ENCODE peak calls at places on chromosome 20, in five cellular contexts. S is H1, H is NT2/D1, L is HepG2, R is GM12878. P is an unnamed sample.

GRCh38 chr20:42610070-42610469 is 579.6 kb downstream of the PTPRT start:
- DNase-seq in L (no peak), H (no peak), R (no peak), S (no peak), P (no peak)

GRCh38 chr20:14155361-14155760 is 160.0 kb downstream of the MACROD2 start:
- DNase-seq in S (no peak), L (no peak), H (no peak), R (no peak), P (no peak)

GRCh38 chr20:48754269-48754668 is 73.5 kb downstream of the PREX1 start:
- DNase-seq in L (no peak), H (no peak), R (no peak), S (no peak), P (no peak)

GRCh38 chr20:11020712-11021111 is 346.9 kb upstream of the JAG1 start:
- DNase-seq in S (no peak), R (no peak), H (no peak), L (no peak), P (no peak)

GRCh38 chr20:8505817-8506216 is 373.8 kb downstream of the PLCB1 start:
- DNase-seq in H (no peak), S (no peak), R (no peak), L (no peak), P (no peak)

GRCh38 chr20:56788041-56788670 is 159.1 kb downstream of the TFAP2C start:
- DNase-seq in S (no peak), L (peak; percentile 94), R (no peak), H (no peak), P (no peak)

GRCh38 chr20:12764053-12764452 is 244.7 kb upstream of the SPTLC3 start:
- DNase-seq in R (no peak), S (no peak), H (no peak), L (no peak), P (no peak)

GRCh38 chr20:45946149-45946970 is 11.9 kb downstream of the PCIF1 start:
- DNase-seq in L (peak; percentile 97), H (no peak), R (no peak), S (no peak), P (no peak)

GRCh38 chr20:46323557-46323956 is 15.3 kb upstream of the CDH22 start:
- DNase-seq in S (no peak), H (no peak), L (no peak), R (no peak), P (no peak)

GRCh38 chr20:57387463-57387862 is 3.7 kb upstream of the RBM38 start:
- DNase-seq in R (no peak), S (no peak), H (no peak), L (no peak), P (no peak)

GRCh38 chr20:63648190-63648589 is 5.0 kb downstream of the STMN3 start:
- DNase-seq in S (no peak), L (no peak), H (no peak), R (no peak), P (no peak)

GRCh38 chr20:32354592-32355416 is 3.3 kb upstream of the ASXL1 start:
- DNase-seq in L (peak; percentile 93), S (no peak), H (no peak), R (peak; percentile 59), P (no peak)

GRCh38 chr20:1816384-1817381 is 78.5 kb upstream of the SIRPA start:
- DNase-seq in S (no peak), H (no peak), R (no peak), L (no peak), P (no peak)

GRCh38 chr20:59765599-59766177 is 161.3 kb downstream of the PHACTR3 start:
- DNase-seq in H (no peak), R (no peak), S (no peak), L (no peak), P (no peak)

GRCh38 chr20:47365023-47365764 is 8.7 kb upstream of the ZMYND8 start:
- DNase-seq in L (no peak), R (no peak), H (no peak), S (no peak), P (no peak)

GRCh38 chr20:1267809-1268374 is 1.8 kb downstream of the SNPH start:
- DNase-seq in L (no peak), H (no peak), S (no peak), R (no peak), P (no peak)

GRCh38 chr20:56893206-56893605 is 264.1 kb downstream of the TFAP2C start:
- DNase-seq in H (no peak), S (no peak), R (no peak), L (no peak), P (no peak)

GRCh38 chr20:9093203-9093962 is 24.5 kb downstream of the PLCB4 start:
- DNase-seq in S (no peak), L (no peak), R (no peak), H (no peak), P (peak; percentile 9)

GRCh38 chr20:41889125-41889870 is 271.1 kb upstream of the CHD6 start:
- DNase-seq in S (no peak), L (peak; percentile 18), H (no peak), R (no peak), P (no peak)

GRCh38 chr20:61979090-61979489 is 86.6 kb downstream of the TAF4 start:
- DNase-seq in L (no peak), S (no peak), R (no peak), H (no peak), P (no peak)

GRCh38 chr20:35561268-35561667 is 19.4 kb downstream of the ERGIC3 start:
- DNase-seq in H (peak; percentile 40), L (peak; percentile 50), R (no peak), S (no peak), P (peak; percentile 45)

GRCh38 chr20:32362924-32363364 is 4.8 kb downstream of the ASXL1 start:
- DNase-seq in L (peak; percentile 54), S (no peak), H (no peak), R (no peak), P (no peak)

GRCh38 chr20:33443512-33444239 is at the start of gene SNTA1:
- DNase-seq in H (peak; percentile 65), R (no peak), S (peak; percentile 77), L (peak; percentile 92), P (peak; percentile 98)

GRCh38 chr20:17825949-17826843 is 126.4 kb downstream of the BANF2 start:
- DNase-seq in L (peak; percentile 44), H (no peak), S (no peak), R (peak; percentile 74), P (no peak)
- TF ChIP-seq SUZ12 in L (no peak), H (no peak), S (no peak), R (no peak), P (no peak)

GRCh38 chr20:50286609-50287008 is 96.0 kb downstream of the CEBPB start:
- DNase-seq in S (no peak), R (no peak), L (no peak), H (no peak), P (peak; percentile 48)
- TF ChIP-seq SUZ12 in S (no peak), R (no peak), L (no peak), H (no peak), P (no peak)

GRCh38 chr20:7231303-7231702 is 463.8 kb downstream of the BMP2 start:
- DNase-seq in R (no peak), H (no peak), S (no peak), L (no peak), P (no peak)

GRCh38 chr20:7237251-7237650 is 469.8 kb downstream of the BMP2 start:
- DNase-seq in L (no peak), S (no peak), H (no peak), R (no peak), P (no peak)

GRCh38 chr20:7232796-7233195 is 465.3 kb downstream of the BMP2 start:
- DNase-seq in H (no peak), L (no peak), R (no peak), S (no peak), P (no peak)
- TF ChIP-seq SUZ12 in H (no peak), L (no peak), R (no peak), S (no peak), P (no peak)

DNA sequence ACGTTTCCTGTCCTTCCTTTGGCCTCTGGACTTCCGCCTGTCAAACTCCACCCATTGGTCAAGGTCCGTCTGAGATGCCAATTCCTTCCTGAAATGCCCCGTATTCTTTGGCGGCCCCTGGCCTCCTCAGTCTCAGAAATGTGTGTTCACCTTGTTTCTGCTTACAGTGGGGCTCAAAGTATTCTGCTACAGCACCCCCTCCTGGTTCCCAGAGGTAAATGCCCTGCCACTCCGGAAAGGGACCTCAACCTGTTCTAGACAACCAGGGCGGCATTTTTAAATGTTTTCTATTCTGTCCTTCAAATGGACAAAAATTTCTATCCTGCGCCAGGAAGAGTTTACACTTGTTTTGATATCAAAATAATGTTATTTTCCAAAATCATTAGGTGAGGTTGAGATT is 12.1 kb upstream of the PAX1 start:
- DNase-seq in L (peak; percentile 24), S (no peak), R (no peak), H (no peak), P (peak; percentile 50)
- TF ChIP-seq SUZ12 in L (no peak), S (no peak), R (no peak), H (no peak), P (no peak)